ENCODE peak calls at places on chromosomes 2 and 18, in four cellular contexts. A, N, R and L are unnamed samples.

GRCh38 chr2:44560352-44560751 is 198.6 kb downstream of the CAMKMT start:
- DNase-seq in A (no peak), N (no peak), R (no peak), L (peak)

GRCh38 chr2:207619764-207620203 is 5.4 kb downstream of the METTL21A start:
- DNase-seq in A (no peak), N (no peak), R (no peak), L (no peak)

GRCh38 chr2:88832256-88832991 is 141.0 kb downstream of the RPIA start:
- DNase-seq in A (no peak), N (no peak), R (no peak), L (no peak)

GRCh38 chr18:79693561-79694205 is 14.1 kb downstream of the CTDP1 start:
- DNase-seq in A (no peak), N (no peak), R (peak), L (no peak)

GRCh38 chr18:25189391-25190185 is 162.4 kb downstream of the ZNF521 start:
- DNase-seq in A (no peak), N (no peak), R (no peak), L (no peak)

GRCh38 chr2:26989156-26989555 is 18.7 kb downstream of the MAPRE3 start:
- DNase-seq in A (no peak), N (peak), R (no peak), L (no peak)

GRCh38 chr18:48875942-48876511 is 74.7 kb downstream of the SMAD7 start:
- DNase-seq in A (no peak), N (no peak), R (peak), L (no peak)

GRCh38 chr2:198168651-198169050 is 364.3 kb downstream of the PLCL1 start:
- DNase-seq in A (no peak), N (no peak), R (no peak), L (no peak)

GRCh38 chr18:3177902-3178687 is 41.7 kb downstream of the MYOM1 start:
- DNase-seq in A (no peak), N (no peak), R (no peak), L (peak)

GRCh38 chr2:128773641-128774319 is 455.1 kb upstream of the HS6ST1 start:
- DNase-seq in A (no peak), N (no peak), R (no peak), L (no peak)

GRCh38 chr2:191638802-191639172 is 39.1 kb upstream of the NABP1 start:
- DNase-seq in A (no peak), N (no peak), R (no peak), L (no peak)

GRCh38 chr18:8468911-8469310 is 140.3 kb upstream of the RAB12 start:
- DNase-seq in A (no peak), N (peak), R (no peak), L (no peak)

GRCh38 chr18:79921984-79922965 is 29.2 kb downstream of the SLC66A2 start:
- DNase-seq in A (no peak), N (no peak), R (no peak), L (no peak)

GRCh38 chr2:152386266-152386665 is 51.3 kb downstream of the FMNL2 start:
- DNase-seq in A (no peak), N (no peak), R (no peak), L (no peak)

GRCh38 chr2:240413813-240414429 is 21.5 kb upstream of the GPC1 start:
- DNase-seq in A (no peak), N (no peak), R (no peak), L (no peak)